ENCODE peak calls at places on chromosomes 2 and 18, in five cellular contexts. P is stomach, R is HepG2, Y is ovary, X is sigmoid colon. F is an unnamed sample. For H3K27me3, the result is how much of the 10 kb centered on the place peaks cover.

GRCh38 chr2:67717692-67718091 is 320.6 kb downstream of the ETAA1 start:
- DNase-seq in R (no peak), X (no peak), Y (no peak), P (no peak), F (no peak)

GRCh38 chr2:194105358-194105757 is 1551.7 kb upstream of the SLC39A10 start:
- DNase-seq in X (no peak), P (no peak), Y (no peak), R (no peak), F (no peak)

GRCh38 chr18:2874765-2875164 is 28.0 kb downstream of the EMILIN2 start:
- DNase-seq in P (no peak), X (no peak), R (no peak), Y (no peak), F (peak)

GRCh38 chr2:207504513-207505171 is 25.1 kb upstream of the CREB1 start:
- DNase-seq in P (no peak), R (no peak), X (no peak), Y (no peak), F (no peak)

GRCh38 chr2:111121873-111122630 is 1.3 kb downstream of the BCL2L11 start:
- DNase-seq in P (peak), Y (peak), X (peak), R (peak), F (peak)

GRCh38 chr2:227366861-227367800 is 12.0 kb downstream of the TM4SF20 start:
- DNase-seq in X (peak), Y (no peak), R (no peak), P (no peak), F (no peak)

GRCh38 chr2:235493775-235494715 is at the start of gene AGAP1:
- DNase-seq in Y (peak), R (peak), X (peak), P (peak), F (peak)

GRCh38 chr2:69471793-69472192 is 34.6 kb upstream of the NFU1 start:
- DNase-seq in X (no peak), P (no peak), R (no peak), Y (no peak), F (no peak)

GRCh38 chr2:18356676-18357075 is 203.8 kb downstream of the RDH14 start:
- DNase-seq in X (no peak), P (no peak), R (no peak), Y (no peak), F (no peak)

GRCh38 chr2:180015951-180016709 is 9.0 kb upstream of the CWC22 start:
- DNase-seq in R (no peak), X (no peak), Y (no peak), P (no peak), F (no peak)

GRCh38 chr2:219460424-219460926 is 25.8 kb downstream of the SPEG start:
- DNase-seq in Y (peak), P (no peak), R (no peak), X (peak), F (no peak)

GRCh38 chr2:137525644-137526190 is 438.6 kb upstream of the HNMT start:
- DNase-seq in Y (no peak), R (no peak), X (no peak), P (no peak), F (no peak)

GRCh38 chr2:150624001-150624401 is 136.5 kb upstream of the RND3 start:
- DNase-seq in Y (no peak), R (no peak), P (no peak), X (no peak), F (no peak)

GRCh38 chr2:84970266-84970955 is 550 bp upstream of the KCMF1 start:
- DNase-seq in Y (peak), R (no peak), X (peak), P (peak), F (peak)

DNA sequence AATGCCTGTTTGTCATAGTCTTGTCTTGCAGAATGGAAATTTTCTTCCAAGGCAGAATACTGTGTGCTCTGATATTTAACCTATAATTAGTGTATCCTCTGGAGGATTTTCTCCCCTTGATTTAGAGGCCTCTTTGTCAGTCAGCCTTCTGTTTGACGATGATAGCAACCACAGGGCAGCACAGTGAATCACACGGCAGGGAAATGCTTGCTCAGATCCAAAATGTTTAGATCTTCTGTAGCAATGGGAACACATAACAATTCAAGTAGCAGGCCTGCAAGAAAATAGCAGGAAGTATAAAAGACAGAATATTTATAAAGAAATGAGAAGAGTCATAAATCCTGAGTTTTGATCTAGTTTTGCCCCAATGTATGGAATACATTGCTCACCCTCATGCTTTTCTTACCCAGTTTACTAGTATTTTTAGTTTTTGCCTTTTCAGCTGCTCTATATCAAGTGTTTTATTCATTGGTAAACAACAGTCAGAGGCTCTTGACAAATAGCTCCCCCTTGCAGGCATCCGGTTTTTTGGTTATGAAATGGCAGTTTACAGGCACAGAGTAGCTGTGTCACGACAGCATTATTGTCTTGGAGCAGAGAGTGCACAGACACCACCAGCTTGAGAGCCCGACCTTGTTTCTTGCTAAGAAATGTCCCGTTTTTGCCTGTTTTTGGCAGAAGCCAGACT is 185.1 kb downstream of the MYO3B start:
- DNase-seq in R (no peak), X (no peak), P (no peak), Y (no peak), F (no peak)
- TF ChIP-seq EP300 in R (no peak), X (no peak), P (no peak), Y (no peak), F (no peak)

GRCh38 chr2:230226090-230226551 is 585 bp downstream of the SP140 start:
- DNase-seq in Y (no peak), X (no peak), R (no peak), P (no peak), F (no peak)
- H3K27me3 ChIP-seq in Y (under half), X (under half), R (under half), P (under half), F (under half)

GRCh38 chr2:20317690-20318089 is 33.0 kb downstream of the PUM2 start:
- DNase-seq in Y (no peak), X (no peak), R (no peak), P (no peak), F (no peak)

GRCh38 chr2:20313659-20314058 is 37.0 kb downstream of the PUM2 start:
- DNase-seq in R (no peak), X (no peak), Y (no peak), P (no peak), F (no peak)

GRCh38 chr2:20317198-20317597 is 33.4 kb downstream of the PUM2 start:
- DNase-seq in X (no peak), Y (no peak), R (no peak), P (no peak), F (no peak)

GRCh38 chr2:20309001-20309400 is 41.6 kb downstream of the PUM2 start:
- DNase-seq in X (no peak), P (no peak), Y (no peak), R (no peak), F (no peak)

DNA sequence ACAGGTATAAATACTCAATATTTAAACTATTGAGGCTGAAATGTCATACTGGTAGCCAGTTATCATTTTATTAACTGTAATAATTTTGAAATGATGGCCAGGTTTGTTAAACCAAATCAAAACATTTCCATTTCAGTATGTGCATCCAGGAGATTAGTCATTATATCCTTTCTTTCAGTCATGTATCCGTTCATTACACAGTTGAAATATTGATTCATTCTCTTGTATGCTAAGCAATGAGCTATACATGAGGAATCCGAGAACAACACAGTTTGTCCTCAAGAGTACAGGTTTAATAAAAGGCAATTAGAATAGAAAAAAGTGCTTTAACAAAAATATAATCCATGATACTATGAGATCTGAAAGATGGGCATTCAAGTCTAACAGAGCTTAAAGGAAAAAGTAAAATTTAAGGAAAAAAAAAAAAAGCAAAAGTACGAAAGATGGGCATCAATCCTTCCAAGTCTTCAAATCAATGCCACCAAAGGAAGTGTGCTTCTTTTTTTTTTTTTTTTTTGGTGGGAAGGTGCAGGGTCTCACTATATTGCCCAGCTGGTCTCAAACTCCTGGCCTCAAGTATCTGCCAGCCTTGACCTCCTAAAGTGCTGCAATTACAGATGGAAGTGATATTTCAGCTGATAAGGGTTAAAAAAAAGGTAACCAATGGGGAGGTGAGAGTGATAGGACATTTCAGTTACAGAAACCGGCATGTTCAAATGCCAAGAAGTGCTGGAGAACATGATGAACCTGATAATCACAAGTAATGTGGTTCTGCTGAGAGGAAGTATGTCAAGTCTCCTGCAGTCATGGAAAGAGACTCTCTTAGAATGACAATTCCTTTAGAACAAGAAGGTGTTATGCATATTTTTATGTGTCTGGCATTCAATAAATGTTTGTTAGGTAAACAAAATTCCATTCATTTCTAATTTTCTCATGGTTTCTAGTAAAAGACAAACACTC is 35.8 kb downstream of the PUM2 start:
- DNase-seq in Y (no peak), P (no peak), R (no peak), X (no peak), F (no peak)
- TF ChIP-seq EP300 in Y (no peak), P (no peak), R (no peak), X (no peak), F (no peak)

GRCh38 chr2:136115183-136115751 is 2.7 kb downstream of the CXCR4 start:
- DNase-seq in P (no peak), Y (no peak), R (no peak), X (no peak), F (no peak)

GRCh38 chr2:136113767-136114070 is 4.2 kb downstream of the CXCR4 start:
- DNase-seq in Y (no peak), X (no peak), P (no peak), R (no peak), F (no peak)

GRCh38 chr2:136116111-136116812 is 1.7 kb downstream of the CXCR4 start:
- DNase-seq in R (no peak), Y (no peak), X (peak), P (peak), F (no peak)

GRCh38 chr2:136112949-136113766 is 4.8 kb downstream of the CXCR4 start:
- DNase-seq in X (no peak), R (no peak), P (no peak), Y (no peak), F (no peak)

DNA sequence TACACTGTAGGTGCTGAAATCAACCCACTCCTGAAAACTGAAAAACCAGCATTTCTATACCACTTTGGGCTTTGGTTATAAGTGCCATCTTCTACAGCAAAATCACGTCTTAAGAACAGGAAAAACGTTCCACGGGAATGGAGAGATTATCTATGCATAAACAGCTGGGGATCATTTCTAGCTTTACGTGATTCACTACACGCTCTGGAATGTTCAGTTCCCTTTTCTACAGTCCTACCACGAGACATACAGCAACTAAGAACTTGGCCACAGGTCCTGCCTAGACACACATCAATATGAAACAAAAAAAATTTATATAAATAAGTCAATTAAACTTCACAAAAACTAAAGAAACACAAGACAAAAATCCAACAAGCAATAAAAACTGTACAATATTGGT is 3.6 kb downstream of the CXCR4 start:
- DNase-seq in Y (no peak), R (no peak), X (no peak), P (no peak), F (no peak)
- H3K27me3 ChIP-seq in Y (under half), R (half or more), X (under half), P (half or more), F (half or more)

GRCh38 chr2:88144914-88145497 is 17.1 kb upstream of the FABP1 start:
- DNase-seq in P (no peak), R (no peak), Y (no peak), X (no peak), F (no peak)
- TF ChIP-seq EP300 in P (no peak), R (no peak), Y (no peak), X (no peak), F (no peak)

F was measured in suprapubic skin.